ENCODE peak calls at places on chromosomes 11 and 22, in seven cellular contexts. V, L, R, X, G, F and N are unnamed samples.

GRCh38 chr22:27111796-27112195 is 454.4 kb downstream of the MIAT start:
- DNase-seq in V (no peak), L (no peak), R (no peak), X (no peak), G (no peak), F (no peak), N (no peak)

GRCh38 chr11:34366522-34366921 is 8.7 kb upstream of the ABTB2 start:
- DNase-seq in V (no peak), L (peak; percentile 74), R (peak; percentile 28), X (peak; percentile 57), G (no peak), F (no peak), N (no peak)

GRCh38 chr11:102309621-102310541 is 7.4 kb upstream of the BIRC3 start:
- DNase-seq in V (peak; percentile 17), L (peak; percentile 47), R (peak; percentile 56), X (peak; percentile 18), G (no peak), F (peak; percentile 37), N (no peak)

GRCh38 chr11:82775736-82776346 is 42.2 kb upstream of the FAM181B start:
- DNase-seq in V (peak; percentile 50), L (peak; percentile 89), R (peak; percentile 38), X (peak; percentile 42), G (peak; percentile 51), F (peak; percentile 62), N (peak; percentile 30)

GRCh38 chr22:17769013-17769715 is 5.1 kb downstream of the BID start:
- DNase-seq in V (no peak), L (no peak), R (no peak), X (no peak), G (no peak), F (no peak), N (no peak)

GRCh38 chr11:11757871-11758270 is 83.9 kb upstream of the USP47 start:
- DNase-seq in V (no peak), L (no peak), R (no peak), X (no peak), G (no peak), F (peak; percentile 15), N (peak; percentile 15)

GRCh38 chr11:121829159-121829643 is 286.8 kb downstream of the BLID start:
- DNase-seq in V (no peak), L (peak; percentile 60), R (peak; percentile 100), X (no peak), G (peak; percentile 91), F (peak; percentile 98), N (peak; percentile 28)

GRCh38 chr11:12784445-12784844 is 110.2 kb downstream of the TEAD1 start:
- DNase-seq in V (no peak), L (no peak), R (no peak), X (no peak), G (no peak), F (peak; percentile 39), N (no peak)

GRCh38 chr22:39013923-39014722 is at the start of gene APOBEC3C:
- DNase-seq in V (no peak), L (peak; percentile 79), R (peak; percentile 90), X (peak; percentile 75), G (peak; percentile 86), F (peak; percentile 92), N (peak; percentile 90)

GRCh38 chr11:13668957-13669521 is 571 bp downstream of the FAR1 start:
- DNase-seq in V (no peak), L (peak; percentile 27), R (peak; percentile 17), X (no peak), G (peak; percentile 53), F (peak; percentile 67), N (peak; percentile 55)

GRCh38 chr22:37525073-37525745 is 6.0 kb upstream of the CARD10 start:
- DNase-seq in V (no peak), L (peak; percentile 46), R (peak; percentile 61), X (no peak), G (peak; percentile 94), F (peak; percentile 98), N (peak; percentile 68)

GRCh38 chr11:27471588-27472397 is 797 bp downstream of the LGR4 start:
- DNase-seq in V (no peak), L (peak; percentile 75), R (no peak), X (no peak), G (peak; percentile 44), F (peak; percentile 67), N (peak; percentile 71)

GRCh38 chr11:119889728-119890280 is 160.8 kb upstream of the NECTIN1 start:
- DNase-seq in V (no peak), L (no peak), R (no peak), X (no peak), G (no peak), F (no peak), N (no peak)

GRCh38 chr11:117546431-117547160 is 218.9 kb downstream of the CEP164 start:
- DNase-seq in V (no peak), L (peak; percentile 53), R (no peak), X (no peak), G (no peak), F (no peak), N (no peak)

GRCh38 chr11:69416123-69416475 is 65.4 kb upstream of the LINC01488 start:
- DNase-seq in V (no peak), L (no peak), R (no peak), X (no peak), G (no peak), F (no peak), N (no peak)

GRCh38 chr11:35281169-35281591 is 138.2 kb downstream of the SLC1A2 start:
- DNase-seq in V (no peak), L (no peak), R (no peak), X (no peak), G (no peak), F (peak; percentile 22), N (peak; percentile 26)

GRCh38 chr11:114348200-114349191 is 51.8 kb downstream of the C11orf71 start:
- DNase-seq in V (peak; percentile 34), L (peak; percentile 82), R (peak; percentile 81), X (peak; percentile 39), G (peak; percentile 65), F (peak; percentile 74), N (peak; percentile 80)

DNA sequence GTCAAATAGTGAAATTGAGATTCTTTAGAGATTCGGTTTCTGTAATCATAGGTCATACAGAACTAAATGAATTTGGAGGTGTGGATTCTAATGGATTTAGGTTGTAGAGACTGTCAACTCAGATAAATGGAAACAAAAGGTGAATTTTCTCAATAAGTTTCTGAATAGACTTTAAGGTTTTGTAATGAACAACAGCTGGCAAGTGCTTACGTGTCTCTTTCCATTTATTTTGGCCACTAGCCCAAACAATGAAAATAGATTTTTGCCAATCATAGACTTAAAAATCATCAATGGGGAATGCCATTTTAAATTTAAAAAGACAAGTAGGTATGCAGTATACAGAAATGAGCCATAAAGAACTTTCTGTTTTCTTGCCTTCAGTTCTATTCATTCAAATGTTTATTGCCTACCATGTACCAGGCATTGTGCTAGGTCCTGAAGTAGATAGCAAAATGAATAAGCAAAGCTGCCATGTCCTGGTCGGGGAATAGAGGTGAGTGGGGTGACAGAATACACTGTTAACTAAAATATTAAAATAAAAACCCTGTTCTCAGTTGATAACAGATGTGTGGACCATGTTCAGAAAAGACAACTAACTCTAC is 16.9 kb upstream of the TMEM135 start:
- DNase-seq in V (no peak), L (no peak), R (peak; percentile 19), X (no peak), G (no peak), F (no peak), N (no peak)
- H3K27ac ChIP-seq in V (no peak overlapping the region), L (no peak overlapping the region), R (no peak overlapping the region), X (no peak overlapping the region), G (no peak overlapping the region), F (no peak overlapping the region), N (no peak overlapping the region)

GRCh38 chr11:134331565-134332188 is at the start of gene GLB1L2:
- DNase-seq in V (no peak), L (peak; percentile 87), R (peak; percentile 25), X (peak; percentile 35), G (peak; percentile 20), F (peak; percentile 47), N (peak; percentile 90)

GRCh38 chr11:134332189-134332631 is 422 bp downstream of the GLB1L2 start:
- DNase-seq in V (no peak), L (peak; percentile 39), R (no peak), X (no peak), G (no peak), F (no peak), N (peak; percentile 54)

GRCh38 chr11:134333312-134333711 is 1.5 kb downstream of the GLB1L2 start:
- DNase-seq in V (no peak), L (no peak), R (no peak), X (no peak), G (no peak), F (peak; percentile 40), N (no peak)

GRCh38 chr11:134332782-134333181 is 994 bp downstream of the GLB1L2 start:
- DNase-seq in V (no peak), L (no peak), R (no peak), X (no peak), G (no peak), F (no peak), N (no peak)

GRCh38 chr11:134330611-134331564 is 900 bp upstream of the GLB1L2 start:
- DNase-seq in V (no peak), L (no peak), R (no peak), X (peak; percentile 15), G (no peak), F (no peak), N (no peak)
- TF ChIP-seq EZH2 in V (peak; percentile 32), L (no peak), R (no peak), X (peak; percentile 54), G (no peak), F (peak; percentile 61), N (no peak)

DNA sequence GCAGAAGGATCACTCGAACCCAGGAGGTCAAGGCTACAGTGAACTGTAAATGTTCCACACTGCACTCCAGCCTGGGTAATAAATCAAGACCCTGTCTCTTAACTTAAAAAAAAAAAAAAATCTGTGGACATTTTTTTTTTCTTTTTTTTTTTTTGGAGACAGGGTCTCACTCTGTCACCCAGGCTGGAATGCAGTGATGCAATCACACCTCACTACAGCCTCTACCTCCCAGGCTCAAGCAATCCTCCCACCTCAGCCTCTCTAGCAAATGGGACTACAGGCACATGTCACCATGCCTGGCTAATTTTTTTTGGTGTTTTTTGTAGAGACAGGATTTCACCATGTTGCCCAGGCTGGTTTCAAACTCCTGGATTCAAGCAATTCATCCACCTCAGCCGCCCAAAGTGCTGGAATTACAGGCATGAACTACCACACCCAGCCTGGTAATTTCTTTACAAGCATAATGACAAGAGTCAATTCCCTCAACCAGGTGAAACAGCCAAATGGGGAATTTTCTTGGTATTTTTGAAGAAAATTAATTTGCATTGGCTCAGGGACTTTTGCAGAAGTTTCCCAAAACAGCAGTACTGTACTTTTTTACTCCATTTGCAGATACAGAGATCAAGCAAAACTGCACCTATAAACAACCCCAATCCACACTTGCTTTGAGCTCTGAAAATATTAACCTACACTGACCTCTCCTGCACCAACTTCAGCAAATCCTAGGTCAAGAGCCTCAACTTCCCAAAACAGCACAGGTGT is 44.0 kb downstream of the MRTFA start:
- DNase-seq in V (no peak), L (no peak), R (no peak), X (no peak), G (no peak), F (no peak), N (no peak)
- H3K27ac ChIP-seq in V (no peak overlapping the region), L (no peak overlapping the region), R (no peak overlapping the region), X (no peak overlapping the region), G (no peak overlapping the region), F (no peak overlapping the region), N (no peak overlapping the region)

DNA sequence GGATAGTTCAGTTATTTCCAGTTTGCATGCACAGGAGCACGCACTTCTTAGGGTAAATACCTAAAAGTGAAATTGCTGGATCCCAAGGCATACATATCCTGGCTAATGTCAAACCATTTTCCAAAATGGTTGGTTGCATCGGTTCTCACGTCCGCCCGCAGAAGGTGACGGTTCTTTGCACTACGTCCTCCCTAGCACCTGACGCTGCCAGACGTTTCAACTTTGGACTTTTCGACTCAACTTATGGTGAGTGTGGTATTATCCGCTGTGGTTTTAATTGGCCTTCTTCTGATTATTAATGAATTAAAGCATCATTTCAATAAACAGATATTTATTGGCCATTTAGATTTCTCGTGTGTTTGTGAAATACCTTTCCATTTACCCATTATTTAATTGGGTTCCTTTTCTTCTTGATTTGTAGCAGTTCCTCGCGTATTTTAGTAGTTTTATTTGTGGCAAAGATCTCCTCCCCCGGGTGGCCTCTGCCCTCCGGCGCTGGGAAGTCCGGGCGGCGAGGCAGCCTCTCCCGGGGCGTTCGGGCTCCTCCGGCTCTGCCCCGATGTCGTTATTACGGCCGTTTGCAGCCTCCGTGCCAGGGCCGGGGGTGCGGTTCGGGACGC is at the start of gene JHY:
- DNase-seq in V (no peak), L (no peak), R (no peak), X (no peak), G (no peak), F (no peak), N (no peak)
- TF ChIP-seq EZH2 in V (peak; percentile 37), L (no peak), R (peak; percentile 53), X (no peak), G (no peak), F (no peak), N (no peak)